ENCODE peak calls at places on chromosomes 16 and 17, in six cellular contexts. One of them, this sample, is unnamed.
A peak's percentile ranks its signal among the peaks of the same experiment; 100 is the strongest.

GRCh38 chr16:72312862-72313261 is 140.9 kb upstream of the PMFBP1 start:
- DNase-seq in IMR-90: peak; percentile 25
- DNase-seq in H1: no peak
- DNase-seq in mesenchymal stem cell: no peak
- DNase-seq in neuronal stem cell: no peak
- DNase-seq in trophoblast cell: no peak
- DNase-seq in this sample: no peak

GRCh38 chr16:7436306-7436705 is 103.7 kb downstream of the RBFOX1 start:
- DNase-seq in IMR-90: no peak
- DNase-seq in H1: no peak
- DNase-seq in mesenchymal stem cell: no peak
- DNase-seq in neuronal stem cell: no peak
- DNase-seq in trophoblast cell: no peak
- DNase-seq in this sample: no peak

GRCh38 chr17:77843878-77844260 is 114.6 kb upstream of the TNRC6C start:
- DNase-seq in IMR-90: no peak
- DNase-seq in H1: no peak
- DNase-seq in mesenchymal stem cell: no peak
- DNase-seq in neuronal stem cell: no peak
- DNase-seq in trophoblast cell: no peak
- DNase-seq in this sample: no peak

GRCh38 chr16:85234310-85235235 is 122.3 kb upstream of the CIBAR2 start:
- DNase-seq in IMR-90: peak; percentile 85
- DNase-seq in H1: peak; percentile 91
- DNase-seq in mesenchymal stem cell: peak; percentile 89
- DNase-seq in neuronal stem cell: peak; percentile 91
- DNase-seq in trophoblast cell: peak; percentile 54
- DNase-seq in this sample: peak; percentile 97

GRCh38 chr16:67924140-67924906 is 7.3 kb downstream of the CTRL start:
- DNase-seq in IMR-90: no peak
- DNase-seq in H1: no peak
- DNase-seq in mesenchymal stem cell: no peak
- DNase-seq in neuronal stem cell: no peak
- DNase-seq in trophoblast cell: no peak
- DNase-seq in this sample: no peak

GRCh38 chr16:67528870-67529638 is 425 bp downstream of the RIPOR1 start:
- DNase-seq in IMR-90: peak; percentile 32
- DNase-seq in H1: peak; percentile 71
- DNase-seq in mesenchymal stem cell: peak; percentile 52
- DNase-seq in neuronal stem cell: no peak
- DNase-seq in trophoblast cell: peak; percentile 61
- DNase-seq in this sample: no peak

GRCh38 chr16:14097182-14097951 is 26.2 kb downstream of the MRTFB start:
- DNase-seq in IMR-90: no peak
- DNase-seq in H1: no peak
- DNase-seq in mesenchymal stem cell: peak; percentile 38
- DNase-seq in neuronal stem cell: peak; percentile 17
- DNase-seq in trophoblast cell: peak; percentile 87
- DNase-seq in this sample: no peak

GRCh38 chr17:81630274-81630673 is 6.6 kb downstream of the NPLOC4 start:
- DNase-seq in IMR-90: no peak
- DNase-seq in H1: no peak
- DNase-seq in mesenchymal stem cell: no peak
- DNase-seq in neuronal stem cell: no peak
- DNase-seq in trophoblast cell: no peak
- DNase-seq in this sample: no peak

GRCh38 chr17:34412965-34413441 is 50.0 kb upstream of the CCL1 start:
- DNase-seq in IMR-90: peak; percentile 22
- DNase-seq in H1: no peak
- DNase-seq in mesenchymal stem cell: no peak
- DNase-seq in neuronal stem cell: no peak
- DNase-seq in trophoblast cell: no peak
- DNase-seq in this sample: no peak

GRCh38 chr16:14454391-14454790 is 175.7 kb downstream of the PARN start:
- DNase-seq in IMR-90: peak; percentile 81
- DNase-seq in H1: no peak
- DNase-seq in mesenchymal stem cell: no peak
- DNase-seq in neuronal stem cell: no peak
- DNase-seq in trophoblast cell: no peak
- DNase-seq in this sample: no peak

GRCh38 chr17:41678411-41678906 is 10.2 kb upstream of the EIF1 start:
- DNase-seq in IMR-90: peak; percentile 9
- DNase-seq in H1: no peak
- DNase-seq in mesenchymal stem cell: peak; percentile 75
- DNase-seq in neuronal stem cell: no peak
- DNase-seq in trophoblast cell: no peak
- DNase-seq in this sample: no peak

GRCh38 chr17:50560185-50560824 is at the start of gene CACNA1G:
- DNase-seq in IMR-90: peak; percentile 70
- DNase-seq in H1: peak; percentile 99
- DNase-seq in mesenchymal stem cell: peak; percentile 86
- DNase-seq in neuronal stem cell: peak; percentile 97
- DNase-seq in trophoblast cell: peak; percentile 78
- DNase-seq in this sample: peak; percentile 100

GRCh38 chr16:12629271-12629670 is 174.4 kb downstream of the CPPED1 start:
- DNase-seq in IMR-90: no peak
- DNase-seq in H1: no peak
- DNase-seq in mesenchymal stem cell: no peak
- DNase-seq in neuronal stem cell: no peak
- DNase-seq in trophoblast cell: no peak
- DNase-seq in this sample: no peak

GRCh38 chr16:55470533-55471371 is 8.2 kb upstream of the MMP2 start:
- DNase-seq in IMR-90: no peak
- DNase-seq in H1: no peak
- DNase-seq in mesenchymal stem cell: peak; percentile 32
- DNase-seq in neuronal stem cell: no peak
- DNase-seq in trophoblast cell: peak; percentile 7
- DNase-seq in this sample: peak; percentile 52

GRCh38 chr17:39213852-39214251 is 11.9 kb downstream of the STAC2 start:
- DNase-seq in IMR-90: peak; percentile 22
- DNase-seq in H1: no peak
- DNase-seq in mesenchymal stem cell: no peak
- DNase-seq in neuronal stem cell: no peak
- DNase-seq in trophoblast cell: peak; percentile 50
- DNase-seq in this sample: no peak

GRCh38 chr16:86575754-86576557 is 2.4 kb upstream of the FOXL1 start:
- DNase-seq in IMR-90: peak; percentile 97
- DNase-seq in H1: peak; percentile 89
- DNase-seq in mesenchymal stem cell: peak; percentile 98
- DNase-seq in neuronal stem cell: peak; percentile 89
- DNase-seq in trophoblast cell: no peak
- DNase-seq in this sample: peak; percentile 95

GRCh38 chr16:53642094-53642493 is 61.6 kb downstream of the RPGRIP1L start:
- DNase-seq in IMR-90: no peak
- DNase-seq in H1: no peak
- DNase-seq in mesenchymal stem cell: no peak
- DNase-seq in neuronal stem cell: no peak
- DNase-seq in trophoblast cell: no peak
- DNase-seq in this sample: no peak

GRCh38 chr16:57310801-57311200 is 26.3 kb upstream of the PLLP start:
- DNase-seq in IMR-90: no peak
- DNase-seq in H1: no peak
- DNase-seq in mesenchymal stem cell: no peak
- DNase-seq in neuronal stem cell: no peak
- DNase-seq in trophoblast cell: no peak
- DNase-seq in this sample: no peak

GRCh38 chr17:76254275-76254674 is 10.9 kb upstream of the UBALD2 start:
- DNase-seq in IMR-90: no peak
- DNase-seq in H1: no peak
- DNase-seq in mesenchymal stem cell: no peak
- DNase-seq in neuronal stem cell: no peak
- DNase-seq in trophoblast cell: no peak
- DNase-seq in this sample: no peak

GRCh38 chr16:51753382-51753781 is 602.3 kb upstream of the SALL1 start:
- DNase-seq in IMR-90: no peak
- DNase-seq in H1: no peak
- DNase-seq in mesenchymal stem cell: no peak
- DNase-seq in neuronal stem cell: no peak
- DNase-seq in trophoblast cell: no peak
- DNase-seq in this sample: no peak

GRCh38 chr16:51049678-51050378 is 101.2 kb downstream of the SALL1 start:
- DNase-seq in IMR-90: no peak
- DNase-seq in H1: no peak
- DNase-seq in mesenchymal stem cell: no peak
- DNase-seq in neuronal stem cell: no peak
- DNase-seq in trophoblast cell: no peak
- DNase-seq in this sample: no peak

GRCh38 chr17:79747508-79748295 is 17.0 kb downstream of the ENPP7 start:
- DNase-seq in IMR-90: no peak
- DNase-seq in H1: no peak
- DNase-seq in mesenchymal stem cell: no peak
- DNase-seq in neuronal stem cell: no peak
- DNase-seq in trophoblast cell: no peak
- DNase-seq in this sample: peak; percentile 64

GRCh38 chr16:3306078-3306477 is 781 bp downstream of the ZNF75A start:
- DNase-seq in IMR-90: no peak
- DNase-seq in H1: no peak
- DNase-seq in mesenchymal stem cell: no peak
- DNase-seq in neuronal stem cell: no peak
- DNase-seq in trophoblast cell: no peak
- DNase-seq in this sample: no peak

GRCh38 chr16:3317315-3317999 is 12.2 kb downstream of the ZNF75A start:
- DNase-seq in IMR-90: peak; percentile 6
- DNase-seq in H1: no peak
- DNase-seq in mesenchymal stem cell: peak; percentile 18
- DNase-seq in neuronal stem cell: no peak
- DNase-seq in trophoblast cell: no peak
- DNase-seq in this sample: no peak

DNA sequence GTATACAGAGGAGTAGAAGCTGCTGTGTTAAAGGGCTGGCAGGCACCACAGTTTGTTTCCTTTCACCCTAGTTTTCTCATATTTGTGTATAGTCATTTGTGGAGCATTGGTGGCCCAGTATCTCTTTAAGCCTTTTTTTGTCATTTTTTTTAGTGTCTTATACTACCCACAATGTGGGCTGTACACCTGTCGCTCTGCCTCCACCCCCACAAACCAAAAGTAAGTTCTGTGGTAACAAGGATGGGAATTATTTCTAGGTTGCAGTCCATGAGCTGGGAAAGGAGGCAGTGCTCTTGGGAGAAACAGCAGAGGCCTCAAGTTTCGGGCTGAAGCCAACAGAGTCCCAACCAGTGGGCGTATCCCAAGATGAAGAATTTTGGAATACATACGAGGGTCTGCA is 6.2 kb downstream of the ZNF75A start:
- DNase-seq in IMR-90: no peak
- DNase-seq in H1: no peak
- DNase-seq in mesenchymal stem cell: no peak
- DNase-seq in neuronal stem cell: no peak
- DNase-seq in trophoblast cell: no peak
- DNase-seq in this sample: no peak
- H3K9me3 ChIP-seq in IMR-90: peaks cover 80% of the 10 kb centered on the region
- H3K9me3 ChIP-seq in H1: peaks cover 88% of the 10 kb centered on the region
- H3K9me3 ChIP-seq in mesenchymal stem cell: peaks cover 99% of the 10 kb centered on the region
- H3K9me3 ChIP-seq in neuronal stem cell: peaks cover 58% of the 10 kb centered on the region
- H3K9me3 ChIP-seq in trophoblast cell: peaks cover 31% of the 10 kb centered on the region
- H3K9me3 ChIP-seq in this sample: peaks cover 77% of the 10 kb centered on the region

GRCh38 chr17:4999429-5000093 is 1.8 kb downstream of the KIF1C start:
- DNase-seq in IMR-90: no peak
- DNase-seq in H1: no peak
- DNase-seq in mesenchymal stem cell: no peak
- DNase-seq in neuronal stem cell: no peak
- DNase-seq in trophoblast cell: no peak
- DNase-seq in this sample: no peak
- H2AK5ac ChIP-seq in IMR-90: peak overlapping the region; percentile 59
- H2AK5ac ChIP-seq in H1: no peak overlapping the region
- H2AK5ac ChIP-seq in mesenchymal stem cell: peak overlapping the region; percentile 19
- H2AK5ac ChIP-seq in neuronal stem cell: peak overlapping the region; percentile 46
- H2AK5ac ChIP-seq in trophoblast cell: no peak overlapping the region
- H2AK5ac ChIP-seq in this sample: no peak overlapping the region

GRCh38 chr17:70519300-70519699 is 350.0 kb downstream of the KCNJ2 start:
- DNase-seq in IMR-90: no peak
- DNase-seq in H1: no peak
- DNase-seq in mesenchymal stem cell: no peak
- DNase-seq in neuronal stem cell: no peak
- DNase-seq in trophoblast cell: no peak
- DNase-seq in this sample: no peak
- H3K9me3 ChIP-seq in IMR-90: no peaks in the 10 kb centered on the region
- H3K9me3 ChIP-seq in H1: no peaks in the 10 kb centered on the region
- H3K9me3 ChIP-seq in mesenchymal stem cell: no peaks in the 10 kb centered on the region
- H3K9me3 ChIP-seq in neuronal stem cell: no peaks in the 10 kb centered on the region
- H3K9me3 ChIP-seq in trophoblast cell: no peaks in the 10 kb centered on the region
- H3K9me3 ChIP-seq in this sample: no peaks in the 10 kb centered on the region

DNA sequence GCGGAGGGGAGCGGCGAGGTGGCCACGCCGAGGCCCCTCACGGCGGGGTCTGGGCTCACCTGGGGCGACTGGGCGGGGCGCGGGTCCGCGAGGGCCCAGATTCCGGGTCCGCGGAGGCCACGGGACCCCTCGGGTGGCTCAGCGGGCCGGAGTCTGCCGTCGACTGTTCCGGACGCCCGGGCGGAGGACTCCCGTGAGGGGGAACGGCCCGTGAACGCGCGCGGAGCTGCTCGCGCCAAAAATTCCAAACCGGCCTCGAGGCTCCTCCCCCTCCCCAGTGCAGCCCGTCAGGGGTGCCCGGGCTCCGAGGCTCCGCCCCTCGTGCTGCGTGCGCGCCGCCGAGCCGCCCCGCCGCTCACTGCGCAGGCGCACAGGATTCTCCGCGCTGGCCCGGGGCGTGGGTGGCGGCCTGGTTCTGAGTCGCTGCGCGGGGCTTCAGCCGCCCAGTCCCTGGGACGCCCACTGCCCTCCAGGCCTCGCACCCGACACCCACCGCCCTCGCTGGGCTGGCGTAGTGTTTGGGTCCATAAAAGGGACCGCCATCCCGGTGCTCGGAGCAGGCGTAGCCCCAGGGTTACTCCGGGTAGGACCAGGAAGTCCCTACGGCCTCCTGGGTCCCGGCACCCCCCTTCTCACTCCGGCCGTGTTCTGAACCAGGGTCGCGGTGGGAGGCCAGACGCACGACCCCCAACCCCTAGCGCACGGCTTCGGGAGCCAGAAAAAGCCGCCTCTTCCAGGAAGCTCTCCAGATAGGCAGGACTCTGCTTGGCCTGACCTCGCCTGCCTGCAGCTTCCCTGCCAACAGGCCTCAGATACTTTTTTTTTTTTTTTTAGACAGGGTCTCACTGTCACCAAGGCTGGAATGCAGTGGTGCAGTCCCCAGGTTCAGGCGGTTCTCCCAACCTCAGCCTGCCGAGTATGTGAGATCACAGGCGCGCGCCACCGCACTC is at the start of gene PKMYT1:
- DNase-seq in IMR-90: peak; percentile 73
- DNase-seq in H1: peak; percentile 95
- DNase-seq in mesenchymal stem cell: peak; percentile 79
- DNase-seq in neuronal stem cell: peak; percentile 87
- DNase-seq in trophoblast cell: peak; percentile 93
- DNase-seq in this sample: peak; percentile 87
- H2AK5ac ChIP-seq in IMR-90: peak within 1 kb of the TSS; percentile 96
- H2AK5ac ChIP-seq in H1: no peak within 1 kb of the TSS
- H2AK5ac ChIP-seq in mesenchymal stem cell: no peak within 1 kb of the TSS
- H2AK5ac ChIP-seq in neuronal stem cell: peak within 1 kb of the TSS; percentile 96
- H2AK5ac ChIP-seq in trophoblast cell: peak within 1 kb of the TSS; percentile 99
- H2AK5ac ChIP-seq in this sample: no peak within 1 kb of the TSS